ENCODE peak calls at places on chromosomes 4 and X, in seven cellular contexts. One of them, this sample, is unnamed.

GRCh38 chr4:182705389-182705788 is 211.8 kb downstream of the DCTD start:
- DNase-seq in GM12878: no peak
- DNase-seq in endothelial cell of umbilical vein: no peak
- DNase-seq in fibroblast of lung: no peak
- DNase-seq in IMR-90: no peak
- DNase-seq in mesenchymal stem cell: no peak
- DNase-seq in astrocyte: no peak
- DNase-seq in this sample: no peak

GRCh38 chrX:101252634-101253033 is 33.0 kb downstream of the DRP2 start:
- DNase-seq in GM12878: no peak
- DNase-seq in endothelial cell of umbilical vein: no peak
- DNase-seq in fibroblast of lung: no peak
- DNase-seq in IMR-90: peak
- DNase-seq in mesenchymal stem cell: peak
- DNase-seq in astrocyte: no peak
- DNase-seq in this sample: no peak

GRCh38 chr4:67762091-67762490 is 7.9 kb upstream of the GNRHR start:
- DNase-seq in GM12878: peak
- DNase-seq in endothelial cell of umbilical vein: peak
- DNase-seq in fibroblast of lung: peak
- DNase-seq in IMR-90: peak
- DNase-seq in mesenchymal stem cell: peak
- DNase-seq in astrocyte: peak
- DNase-seq in this sample: no peak

GRCh38 chr4:157075811-157076577 is at the start of gene GLRB:
- DNase-seq in GM12878: no peak
- DNase-seq in endothelial cell of umbilical vein: peak
- DNase-seq in fibroblast of lung: peak
- DNase-seq in IMR-90: peak
- DNase-seq in mesenchymal stem cell: peak
- DNase-seq in astrocyte: no peak
- DNase-seq in this sample: peak

GRCh38 chrX:13387656-13388421 is 68.0 kb upstream of the ATXN3L start:
- DNase-seq in GM12878: no peak
- DNase-seq in endothelial cell of umbilical vein: no peak
- DNase-seq in fibroblast of lung: peak
- DNase-seq in IMR-90: peak
- DNase-seq in mesenchymal stem cell: peak
- DNase-seq in astrocyte: peak
- DNase-seq in this sample: peak

GRCh38 chrX:118727686-118728339 is 407 bp downstream of the IL13RA1 start:
- DNase-seq in GM12878: no peak
- DNase-seq in endothelial cell of umbilical vein: peak
- DNase-seq in fibroblast of lung: peak
- DNase-seq in IMR-90: peak
- DNase-seq in mesenchymal stem cell: peak
- DNase-seq in astrocyte: peak
- DNase-seq in this sample: peak

GRCh38 chrX:78199851-78200250 is 60.4 kb upstream of the TAF9B start:
- DNase-seq in GM12878: no peak
- DNase-seq in endothelial cell of umbilical vein: peak
- DNase-seq in fibroblast of lung: no peak
- DNase-seq in IMR-90: peak
- DNase-seq in mesenchymal stem cell: peak
- DNase-seq in astrocyte: no peak
- DNase-seq in this sample: peak

GRCh38 chrX:66672106-66672505 is 33.2 kb upstream of the EDA2R start:
- DNase-seq in GM12878: no peak
- DNase-seq in endothelial cell of umbilical vein: no peak
- DNase-seq in fibroblast of lung: no peak
- DNase-seq in IMR-90: peak
- DNase-seq in mesenchymal stem cell: no peak
- DNase-seq in astrocyte: no peak
- DNase-seq in this sample: peak

GRCh38 chrX:135632353-135632752 is 81.1 kb upstream of the CT45A1 start:
- DNase-seq in GM12878: peak
- DNase-seq in endothelial cell of umbilical vein: no peak
- DNase-seq in fibroblast of lung: no peak
- DNase-seq in IMR-90: no peak
- DNase-seq in mesenchymal stem cell: no peak
- DNase-seq in astrocyte: no peak
- DNase-seq in this sample: no peak

GRCh38 chr4:47071863-47072441 is 40.6 kb downstream of the GABRB1 start:
- DNase-seq in GM12878: no peak
- DNase-seq in endothelial cell of umbilical vein: peak
- DNase-seq in fibroblast of lung: peak
- DNase-seq in IMR-90: peak
- DNase-seq in mesenchymal stem cell: peak
- DNase-seq in astrocyte: peak
- DNase-seq in this sample: peak

GRCh38 chr4:912548-913279 is 19.4 kb downstream of the GAK start:
- DNase-seq in GM12878: no peak
- DNase-seq in endothelial cell of umbilical vein: no peak
- DNase-seq in fibroblast of lung: peak
- DNase-seq in IMR-90: no peak
- DNase-seq in mesenchymal stem cell: no peak
- DNase-seq in astrocyte: peak
- DNase-seq in this sample: peak

GRCh38 chr4:80058740-80059139 is 14.3 kb downstream of the ANTXR2 start:
- DNase-seq in GM12878: peak
- DNase-seq in endothelial cell of umbilical vein: no peak
- DNase-seq in fibroblast of lung: no peak
- DNase-seq in IMR-90: peak
- DNase-seq in mesenchymal stem cell: peak
- DNase-seq in astrocyte: no peak
- DNase-seq in this sample: no peak

GRCh38 chrX:103637604-103638338 is 9.0 kb downstream of the TCEAL1 start:
- DNase-seq in GM12878: no peak
- DNase-seq in endothelial cell of umbilical vein: peak
- DNase-seq in fibroblast of lung: peak
- DNase-seq in IMR-90: peak
- DNase-seq in mesenchymal stem cell: no peak
- DNase-seq in astrocyte: peak
- DNase-seq in this sample: peak

GRCh38 chrX:72644946-72645345 is 69.2 kb downstream of the PHKA1 start:
- DNase-seq in GM12878: no peak
- DNase-seq in endothelial cell of umbilical vein: peak
- DNase-seq in fibroblast of lung: no peak
- DNase-seq in IMR-90: no peak
- DNase-seq in mesenchymal stem cell: no peak
- DNase-seq in astrocyte: no peak
- DNase-seq in this sample: peak

GRCh38 chr4:112514449-112515277 is 1.3 kb downstream of the NEUROG2 start:
- DNase-seq in GM12878: no peak
- DNase-seq in endothelial cell of umbilical vein: no peak
- DNase-seq in fibroblast of lung: no peak
- DNase-seq in IMR-90: no peak
- DNase-seq in mesenchymal stem cell: no peak
- DNase-seq in astrocyte: no peak
- DNase-seq in this sample: no peak

GRCh38 chr4:185013715-185014114 is 4.6 kb upstream of the HELT start:
- DNase-seq in GM12878: no peak
- DNase-seq in endothelial cell of umbilical vein: no peak
- DNase-seq in fibroblast of lung: no peak
- DNase-seq in IMR-90: peak
- DNase-seq in mesenchymal stem cell: peak
- DNase-seq in astrocyte: no peak
- DNase-seq in this sample: no peak

GRCh38 chr4:7823416-7823824 is 116.2 kb downstream of the AFAP1 start:
- DNase-seq in GM12878: no peak
- DNase-seq in endothelial cell of umbilical vein: peak
- DNase-seq in fibroblast of lung: no peak
- DNase-seq in IMR-90: no peak
- DNase-seq in mesenchymal stem cell: no peak
- DNase-seq in astrocyte: no peak
- DNase-seq in this sample: no peak

GRCh38 chr4:116099596-116099995 is 985.8 kb downstream of the TRAM1L1 start:
- DNase-seq in GM12878: no peak
- DNase-seq in endothelial cell of umbilical vein: no peak
- DNase-seq in fibroblast of lung: no peak
- DNase-seq in IMR-90: no peak
- DNase-seq in mesenchymal stem cell: peak
- DNase-seq in astrocyte: no peak
- DNase-seq in this sample: peak

GRCh38 chr4:37917388-37917787 is 26.5 kb downstream of the TBC1D1 start:
- DNase-seq in GM12878: no peak
- DNase-seq in endothelial cell of umbilical vein: no peak
- DNase-seq in fibroblast of lung: no peak
- DNase-seq in IMR-90: no peak
- DNase-seq in mesenchymal stem cell: no peak
- DNase-seq in astrocyte: no peak
- DNase-seq in this sample: no peak

GRCh38 chr4:107035711-107036601 is at the start of gene DKK2:
- DNase-seq in GM12878: no peak
- DNase-seq in endothelial cell of umbilical vein: peak
- DNase-seq in fibroblast of lung: peak
- DNase-seq in IMR-90: peak
- DNase-seq in mesenchymal stem cell: peak
- DNase-seq in astrocyte: peak
- DNase-seq in this sample: no peak

GRCh38 chr4:53935780-53936179 is 128.6 kb downstream of the CHIC2 start:
- DNase-seq in GM12878: no peak
- DNase-seq in endothelial cell of umbilical vein: no peak
- DNase-seq in fibroblast of lung: peak
- DNase-seq in IMR-90: peak
- DNase-seq in mesenchymal stem cell: no peak
- DNase-seq in astrocyte: peak
- DNase-seq in this sample: peak

GRCh38 chr4:53929311-53929710 is 135.1 kb downstream of the CHIC2 start:
- DNase-seq in GM12878: no peak
- DNase-seq in endothelial cell of umbilical vein: no peak
- DNase-seq in fibroblast of lung: peak
- DNase-seq in IMR-90: peak
- DNase-seq in mesenchymal stem cell: no peak
- DNase-seq in astrocyte: peak
- DNase-seq in this sample: no peak

GRCh38 chr4:53931423-53932060 is 132.9 kb downstream of the CHIC2 start:
- DNase-seq in GM12878: no peak
- DNase-seq in endothelial cell of umbilical vein: no peak
- DNase-seq in fibroblast of lung: peak
- DNase-seq in IMR-90: no peak
- DNase-seq in mesenchymal stem cell: no peak
- DNase-seq in astrocyte: no peak
- DNase-seq in this sample: no peak

GRCh38 chr4:53929955-53930798 is 134.2 kb downstream of the CHIC2 start:
- DNase-seq in GM12878: peak
- DNase-seq in endothelial cell of umbilical vein: peak
- DNase-seq in fibroblast of lung: peak
- DNase-seq in IMR-90: peak
- DNase-seq in mesenchymal stem cell: peak
- DNase-seq in astrocyte: peak
- DNase-seq in this sample: peak

GRCh38 chr4:53932784-53933183 is 131.6 kb downstream of the CHIC2 start:
- DNase-seq in GM12878: no peak
- DNase-seq in endothelial cell of umbilical vein: peak
- DNase-seq in fibroblast of lung: peak
- DNase-seq in IMR-90: peak
- DNase-seq in mesenchymal stem cell: no peak
- DNase-seq in astrocyte: peak
- DNase-seq in this sample: peak
- H2AFZ ChIP-seq in GM12878: no peak
- H2AFZ ChIP-seq in endothelial cell of umbilical vein: peak
- H2AFZ ChIP-seq in fibroblast of lung: no peak
- H2AFZ ChIP-seq in IMR-90: peak
- H2AFZ ChIP-seq in mesenchymal stem cell: no peak
- H2AFZ ChIP-seq in astrocyte: no peak
- H2AFZ ChIP-seq in this sample: peak

DNA sequence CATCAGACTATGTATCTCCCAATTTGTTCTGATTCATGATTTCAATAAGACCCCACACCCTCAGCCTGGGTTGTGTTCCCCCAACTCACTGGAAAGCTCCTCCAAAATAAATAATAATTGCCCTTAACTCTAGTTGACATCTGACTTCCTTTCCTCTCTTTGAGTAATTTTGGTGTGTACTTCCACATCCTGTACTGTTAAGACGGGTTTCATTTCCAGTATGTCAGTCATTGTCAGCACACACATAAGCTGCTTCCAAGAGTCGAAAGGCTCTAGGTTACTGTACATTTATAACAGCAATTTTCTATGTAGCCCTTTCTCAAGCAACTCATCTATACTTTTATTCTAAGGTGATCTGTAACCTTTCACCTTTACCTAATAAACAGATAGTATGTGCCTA is 52.1 kb upstream of the C1QTNF7 start:
- DNase-seq in GM12878: no peak
- DNase-seq in endothelial cell of umbilical vein: no peak
- DNase-seq in fibroblast of lung: no peak
- DNase-seq in IMR-90: no peak
- DNase-seq in mesenchymal stem cell: no peak
- DNase-seq in astrocyte: no peak
- DNase-seq in this sample: no peak
- H2AFZ ChIP-seq in GM12878: no peak
- H2AFZ ChIP-seq in endothelial cell of umbilical vein: no peak
- H2AFZ ChIP-seq in fibroblast of lung: peak
- H2AFZ ChIP-seq in IMR-90: no peak
- H2AFZ ChIP-seq in mesenchymal stem cell: no peak
- H2AFZ ChIP-seq in astrocyte: no peak
- H2AFZ ChIP-seq in this sample: no peak

GRCh38 chr4:100254237-100254636 is 64.0 kb upstream of the DDIT4L start:
- DNase-seq in GM12878: no peak
- DNase-seq in endothelial cell of umbilical vein: no peak
- DNase-seq in fibroblast of lung: no peak
- DNase-seq in IMR-90: no peak
- DNase-seq in mesenchymal stem cell: no peak
- DNase-seq in astrocyte: no peak
- DNase-seq in this sample: no peak

GRCh38 chr4:100261346-100261745 is 71.1 kb upstream of the DDIT4L start:
- DNase-seq in GM12878: no peak
- DNase-seq in endothelial cell of umbilical vein: no peak
- DNase-seq in fibroblast of lung: no peak
- DNase-seq in IMR-90: peak
- DNase-seq in mesenchymal stem cell: no peak
- DNase-seq in astrocyte: no peak
- DNase-seq in this sample: no peak

GRCh38 chr4:100258675-100259074 is 68.4 kb upstream of the DDIT4L start:
- DNase-seq in GM12878: no peak
- DNase-seq in endothelial cell of umbilical vein: no peak
- DNase-seq in fibroblast of lung: no peak
- DNase-seq in IMR-90: no peak
- DNase-seq in mesenchymal stem cell: no peak
- DNase-seq in astrocyte: no peak
- DNase-seq in this sample: no peak

DNA sequence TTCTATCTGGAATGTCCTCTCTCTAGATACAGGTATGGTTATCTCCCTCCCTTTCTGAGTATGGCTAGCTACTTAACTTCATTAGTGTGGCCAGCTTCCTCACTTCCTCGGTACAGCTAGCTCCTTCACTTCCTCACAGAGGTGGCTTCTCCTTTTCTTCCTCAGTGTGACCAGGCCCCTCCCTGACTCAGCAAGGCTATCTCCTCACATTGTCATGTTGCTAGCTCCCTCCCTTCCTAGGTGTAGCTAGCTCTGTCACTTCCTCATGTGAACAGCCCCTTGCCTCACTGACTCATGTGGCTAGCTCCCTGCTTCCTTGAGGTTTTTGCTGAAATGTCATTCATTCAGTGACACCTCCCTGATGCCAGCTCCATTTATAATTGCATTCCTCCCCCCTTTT is 67.3 kb upstream of the DDIT4L start:
- DNase-seq in GM12878: no peak
- DNase-seq in endothelial cell of umbilical vein: no peak
- DNase-seq in fibroblast of lung: no peak
- DNase-seq in IMR-90: peak
- DNase-seq in mesenchymal stem cell: no peak
- DNase-seq in astrocyte: no peak
- DNase-seq in this sample: peak
- H2AFZ ChIP-seq in GM12878: no peak
- H2AFZ ChIP-seq in endothelial cell of umbilical vein: no peak
- H2AFZ ChIP-seq in fibroblast of lung: no peak
- H2AFZ ChIP-seq in IMR-90: peak
- H2AFZ ChIP-seq in mesenchymal stem cell: no peak
- H2AFZ ChIP-seq in astrocyte: no peak
- H2AFZ ChIP-seq in this sample: no peak

GRCh38 chr4:25413261-25413660 is 36.2 kb downstream of the ANAPC4 start:
- DNase-seq in GM12878: no peak
- DNase-seq in endothelial cell of umbilical vein: no peak
- DNase-seq in fibroblast of lung: no peak
- DNase-seq in IMR-90: no peak
- DNase-seq in mesenchymal stem cell: no peak
- DNase-seq in astrocyte: no peak
- DNase-seq in this sample: no peak
- H2AFZ ChIP-seq in GM12878: no peak
- H2AFZ ChIP-seq in endothelial cell of umbilical vein: no peak
- H2AFZ ChIP-seq in fibroblast of lung: no peak
- H2AFZ ChIP-seq in IMR-90: no peak
- H2AFZ ChIP-seq in mesenchymal stem cell: no peak
- H2AFZ ChIP-seq in astrocyte: no peak
- H2AFZ ChIP-seq in this sample: no peak